ENCODE peak calls at places on chromosomes 7 and 10, in four cellular contexts. D, Q, A and N are unnamed samples.
A peak's percentile ranks its signal among the peaks of the same experiment; 100 is the strongest.

GRCh38 chr10:15416034-15416433 is 44.9 kb upstream of the FAM171A1 start:
- DNase-seq in Q (no peak), D (no peak), A (no peak), N (no peak)

GRCh38 chr10:129465796-129466702 is 992 bp upstream of the MGMT start:
- DNase-seq in A (no peak), Q (no peak), D (no peak), N (no peak)

GRCh38 chr7:45394117-45394708 is 180.0 kb upstream of the ADCY1 start:
- DNase-seq in D (no peak), A (no peak), Q (no peak), N (peak; percentile 8)

GRCh38 chr10:14547826-14548225 is 217.1 kb upstream of the FRMD4A start:
- DNase-seq in D (no peak), Q (no peak), A (no peak), N (no peak)

GRCh38 chr7:123727071-123727837 is 21.5 kb downstream of the WASL start:
- DNase-seq in A (peak; percentile 90), D (peak; percentile 24), Q (peak; percentile 80), N (no peak)

GRCh38 chr10:96587255-96588059 is 645 bp upstream of the TM9SF3 start:
- DNase-seq in Q (peak; percentile 34), A (peak; percentile 84), D (peak; percentile 82), N (peak; percentile 91)

GRCh38 chr7:131111792-131112191 is 215.9 kb upstream of the MKLN1 start:
- DNase-seq in A (no peak), D (no peak), Q (no peak), N (peak; percentile 40)

GRCh38 chr10:114879541-114880158 is 58.1 kb downstream of the FHIP2A start:
- DNase-seq in Q (no peak), A (no peak), D (peak; percentile 13), N (peak; percentile 41)

GRCh38 chr10:22251751-22252285 is 34.0 kb upstream of the EBLN1 start:
- DNase-seq in A (peak; percentile 66), D (peak; percentile 42), Q (no peak), N (peak; percentile 77)

GRCh38 chr10:62075414-62075813 is 173.9 kb downstream of the ARID5B start:
- DNase-seq in D (no peak), Q (no peak), A (no peak), N (no peak)

GRCh38 chr10:104268691-104269645 is at the start of gene GSTO2:
- DNase-seq in A (peak; percentile 100), D (peak; percentile 99), Q (peak; percentile 75), N (peak; percentile 99)

GRCh38 chr7:157539521-157539920 is 202.7 kb downstream of the DNAJB6 start:
- DNase-seq in A (no peak), D (no peak), Q (no peak), N (no peak)

GRCh38 chr7:79221211-79221610 is 232.3 kb downstream of the MAGI2 start:
- DNase-seq in A (no peak), Q (no peak), D (peak; percentile 29), N (peak; percentile 52)

GRCh38 chr7:909358-910329 is 33.3 kb downstream of the GET4 start:
- DNase-seq in D (no peak), Q (no peak), A (peak; percentile 24), N (peak; percentile 49)

GRCh38 chr7:134962270-134962669 is 24.0 kb upstream of the AGBL3 start:
- DNase-seq in D (no peak), Q (no peak), A (no peak), N (no peak)

GRCh38 chr7:2523461-2523905 is 3.9 kb downstream of the LFNG start:
- DNase-seq in Q (no peak), D (peak; percentile 80), A (no peak), N (peak; percentile 90)

GRCh38 chr7:47552631-47553030 is 29.3 kb downstream of the TNS3 start:
- DNase-seq in D (no peak), A (peak; percentile 69), Q (no peak), N (no peak)

GRCh38 chr10:28922127-28922526 is 244.8 kb downstream of the BAMBI start:
- DNase-seq in Q (no peak), D (peak; percentile 79), A (peak; percentile 18), N (no peak)

GRCh38 chr7:27088002-27088931 is 7.5 kb downstream of the HOXA1 start:
- DNase-seq in Q (no peak), D (no peak), A (no peak), N (no peak)

GRCh38 chr7:106111671-106112117 is 418 bp downstream of the SYPL1 start:
- DNase-seq in A (peak; percentile 65), D (peak; percentile 86), Q (no peak), N (peak; percentile 97)

GRCh38 chr10:72417971-72418370 is 63.3 kb upstream of the DNAJB12 start:
- DNase-seq in Q (no peak), D (no peak), A (no peak), N (no peak)

GRCh38 chr7:150945853-150946825 is 32.0 kb downstream of the KCNH2 start:
- DNase-seq in Q (no peak), D (peak; percentile 28), A (no peak), N (no peak)

GRCh38 chr10:61819208-61819607 is 82.3 kb upstream of the ARID5B start:
- DNase-seq in D (no peak), Q (no peak), A (no peak), N (no peak)

GRCh38 chr10:63247771-63248170 is 114.6 kb downstream of the NRBF2 start:
- DNase-seq in D (no peak), A (peak; percentile 37), Q (no peak), N (no peak)

GRCh38 chr10:490891-491571 is 198.4 kb downstream of the DIP2C start:
- DNase-seq in D (no peak), A (no peak), Q (peak; percentile 61), N (no peak)

GRCh38 chr10:95406651-95407280 is 116.0 kb upstream of the PDLIM1 start:
- DNase-seq in D (no peak), Q (no peak), A (no peak), N (peak; percentile 33)

GRCh38 chr7:50952544-50952943 is 169.8 kb upstream of the GRB10 start:
- DNase-seq in Q (no peak), D (no peak), A (no peak), N (no peak)

GRCh38 chr10:25934673-25935139 is 677 bp downstream of the MYO3A start:
- DNase-seq in A (no peak), D (no peak), Q (no peak), N (no peak)